ENCODE peak calls at places on chromosomes 13 and 19, in six cellular contexts. One of them, this sample, is unnamed.

GRCh38 chr19:1070931-1071791 is 4.2 kb downstream of the ARHGAP45 start:
- DNase-seq in fibroblast of pulmonary artery: no peak
- DNase-seq in EH: no peak
- DNase-seq in foreskin fibroblast: no peak
- DNase-seq in HuH-7: no peak
- DNase-seq in AG08395: peak
- DNase-seq in this sample: no peak

GRCh38 chr19:19594371-19594770 is 24.1 kb downstream of the PBX4 start:
- DNase-seq in AG08395: no peak
- DNase-seq in fibroblast of pulmonary artery: no peak
- DNase-seq in EH: no peak
- DNase-seq in HuH-7: no peak
- DNase-seq in foreskin fibroblast: peak
- DNase-seq in this sample: no peak

GRCh38 chr13:51845574-51846318 is 769 bp upstream of the TMEM272 start:
- DNase-seq in EH: no peak
- DNase-seq in AG08395: no peak
- DNase-seq in HuH-7: no peak
- DNase-seq in fibroblast of pulmonary artery: no peak
- DNase-seq in foreskin fibroblast: no peak
- DNase-seq in this sample: no peak

GRCh38 chr19:6217752-6218403 is 61.9 kb downstream of the MLLT1 start:
- DNase-seq in fibroblast of pulmonary artery: no peak
- DNase-seq in EH: no peak
- DNase-seq in foreskin fibroblast: no peak
- DNase-seq in AG08395: no peak
- DNase-seq in HuH-7: no peak
- DNase-seq in this sample: no peak

GRCh38 chr19:14758816-14759215 is 19.5 kb downstream of the ADGRE2 start:
- DNase-seq in EH: no peak
- DNase-seq in HuH-7: no peak
- DNase-seq in AG08395: no peak
- DNase-seq in fibroblast of pulmonary artery: no peak
- DNase-seq in foreskin fibroblast: no peak
- DNase-seq in this sample: no peak

GRCh38 chr13:99956473-99957349 is 14.9 kb downstream of the ZIC5 start:
- DNase-seq in AG08395: no peak
- DNase-seq in HuH-7: no peak
- DNase-seq in foreskin fibroblast: peak
- DNase-seq in EH: no peak
- DNase-seq in fibroblast of pulmonary artery: no peak
- DNase-seq in this sample: no peak

GRCh38 chr19:11649941-11650340 is 52.7 kb downstream of the ZNF627 start:
- DNase-seq in HuH-7: no peak
- DNase-seq in EH: peak
- DNase-seq in AG08395: no peak
- DNase-seq in foreskin fibroblast: peak
- DNase-seq in fibroblast of pulmonary artery: no peak
- DNase-seq in this sample: no peak

GRCh38 chr13:24630851-24631341 is 49.3 kb upstream of the ATP12A start:
- DNase-seq in AG08395: no peak
- DNase-seq in HuH-7: no peak
- DNase-seq in fibroblast of pulmonary artery: peak
- DNase-seq in foreskin fibroblast: no peak
- DNase-seq in EH: peak
- DNase-seq in this sample: no peak

GRCh38 chr13:99151516-99151915 is 49.1 kb upstream of the UBAC2 start:
- DNase-seq in AG08395: peak
- DNase-seq in HuH-7: no peak
- DNase-seq in fibroblast of pulmonary artery: peak
- DNase-seq in EH: peak
- DNase-seq in foreskin fibroblast: peak
- DNase-seq in this sample: no peak

GRCh38 chr13:84439108-84439507 is 556.8 kb upstream of the SLITRK1 start:
- DNase-seq in fibroblast of pulmonary artery: peak
- DNase-seq in HuH-7: no peak
- DNase-seq in EH: peak
- DNase-seq in AG08395: no peak
- DNase-seq in foreskin fibroblast: peak
- DNase-seq in this sample: no peak

GRCh38 chr19:29634731-29635130 is 28.6 kb downstream of the POP4 start:
- DNase-seq in AG08395: no peak
- DNase-seq in foreskin fibroblast: no peak
- DNase-seq in EH: no peak
- DNase-seq in fibroblast of pulmonary artery: no peak
- DNase-seq in HuH-7: no peak
- DNase-seq in this sample: no peak

GRCh38 chr19:2477141-2477710 is 1.3 kb downstream of the GADD45B start:
- DNase-seq in fibroblast of pulmonary artery: no peak
- DNase-seq in EH: peak
- DNase-seq in AG08395: no peak
- DNase-seq in foreskin fibroblast: peak
- DNase-seq in HuH-7: no peak
- DNase-seq in this sample: no peak

GRCh38 chr13:41054212-41054877 is 7.0 kb upstream of the WBP4 start:
- DNase-seq in foreskin fibroblast: peak
- DNase-seq in HuH-7: no peak
- DNase-seq in EH: peak
- DNase-seq in AG08395: peak
- DNase-seq in fibroblast of pulmonary artery: peak
- DNase-seq in this sample: peak

GRCh38 chr13:112783946-112784500 is 94.2 kb downstream of the ATP11A start:
- DNase-seq in EH: no peak
- DNase-seq in foreskin fibroblast: no peak
- DNase-seq in HuH-7: no peak
- DNase-seq in fibroblast of pulmonary artery: no peak
- DNase-seq in AG08395: no peak
- DNase-seq in this sample: no peak

GRCh38 chr13:64154514-64154913 is 2738.9 kb upstream of the PCDH20 start:
- DNase-seq in AG08395: no peak
- DNase-seq in EH: peak
- DNase-seq in HuH-7: no peak
- DNase-seq in foreskin fibroblast: peak
- DNase-seq in fibroblast of pulmonary artery: peak
- DNase-seq in this sample: no peak

GRCh38 chr19:55460670-55461258 is 678 bp downstream of the ISOC2 start:
- DNase-seq in AG08395: peak
- DNase-seq in foreskin fibroblast: peak
- DNase-seq in HuH-7: peak
- DNase-seq in fibroblast of pulmonary artery: peak
- DNase-seq in EH: peak
- DNase-seq in this sample: no peak

GRCh38 chr19:5595745-5596144 is 26.8 kb downstream of the SAFB2 start:
- DNase-seq in fibroblast of pulmonary artery: no peak
- DNase-seq in foreskin fibroblast: no peak
- DNase-seq in AG08395: no peak
- DNase-seq in HuH-7: no peak
- DNase-seq in EH: no peak
- DNase-seq in this sample: no peak

GRCh38 chr13:83765796-83766195 is 116.5 kb downstream of the SLITRK1 start:
- DNase-seq in EH: no peak
- DNase-seq in foreskin fibroblast: no peak
- DNase-seq in HuH-7: no peak
- DNase-seq in fibroblast of pulmonary artery: no peak
- DNase-seq in AG08395: no peak
- DNase-seq in this sample: no peak

GRCh38 chr13:68850160-68850559 is 1257.5 kb upstream of the ATXN8OS start:
- DNase-seq in fibroblast of pulmonary artery: no peak
- DNase-seq in EH: no peak
- DNase-seq in AG08395: no peak
- DNase-seq in HuH-7: no peak
- DNase-seq in foreskin fibroblast: no peak
- DNase-seq in this sample: no peak

GRCh38 chr13:73273737-73274136 is 214.9 kb downstream of the KLF5 start:
- DNase-seq in EH: peak
- DNase-seq in AG08395: peak
- DNase-seq in fibroblast of pulmonary artery: peak
- DNase-seq in HuH-7: no peak
- DNase-seq in foreskin fibroblast: peak
- DNase-seq in this sample: no peak

GRCh38 chr13:33487575-33488243 is 202.2 kb upstream of the STARD13 start:
- DNase-seq in foreskin fibroblast: peak
- DNase-seq in fibroblast of pulmonary artery: peak
- DNase-seq in EH: peak
- DNase-seq in HuH-7: peak
- DNase-seq in AG08395: peak
- DNase-seq in this sample: peak

GRCh38 chr19:39814595-39814994 is 19.4 kb downstream of the DYRK1B start:
- DNase-seq in HuH-7: no peak
- DNase-seq in EH: peak
- DNase-seq in AG08395: no peak
- DNase-seq in fibroblast of pulmonary artery: no peak
- DNase-seq in foreskin fibroblast: no peak
- DNase-seq in this sample: no peak

GRCh38 chr19:32675720-32676185 is at the start of gene RGS9BP:
- DNase-seq in AG08395: peak
- DNase-seq in HuH-7: peak
- DNase-seq in foreskin fibroblast: peak
- DNase-seq in EH: peak
- DNase-seq in fibroblast of pulmonary artery: peak
- DNase-seq in this sample: no peak

GRCh38 chr13:73910733-73911132 is 223.5 kb downstream of the KLF12 start:
- DNase-seq in foreskin fibroblast: no peak
- DNase-seq in EH: no peak
- DNase-seq in fibroblast of pulmonary artery: no peak
- DNase-seq in AG08395: no peak
- DNase-seq in HuH-7: no peak
- DNase-seq in this sample: no peak

GRCh38 chr13:109610517-109610916 is 175.9 kb downstream of the IRS2 start:
- DNase-seq in fibroblast of pulmonary artery: peak
- DNase-seq in AG08395: no peak
- DNase-seq in EH: peak
- DNase-seq in HuH-7: no peak
- DNase-seq in foreskin fibroblast: no peak
- DNase-seq in this sample: no peak

GRCh38 chr19:40803857-40804782 is 5.1 kb downstream of the EGLN2 start:
- DNase-seq in fibroblast of pulmonary artery: no peak
- DNase-seq in AG08395: no peak
- DNase-seq in EH: no peak
- DNase-seq in foreskin fibroblast: no peak
- DNase-seq in HuH-7: no peak
- DNase-seq in this sample: peak

GRCh38 chr19:996051-996838 is 4.0 kb upstream of the GRIN3B start:
- DNase-seq in EH: peak
- DNase-seq in HuH-7: no peak
- DNase-seq in fibroblast of pulmonary artery: peak
- DNase-seq in AG08395: peak
- DNase-seq in foreskin fibroblast: peak
- DNase-seq in this sample: no peak

GRCh38 chr13:41075034-41075433 is 13.7 kb downstream of the WBP4 start:
- DNase-seq in AG08395: peak
- DNase-seq in fibroblast of pulmonary artery: peak
- DNase-seq in EH: peak
- DNase-seq in HuH-7: no peak
- DNase-seq in foreskin fibroblast: peak
- DNase-seq in this sample: no peak

GRCh38 chr19:16497042-16497441 is 848 bp downstream of the C19orf44 start:
- DNase-seq in foreskin fibroblast: no peak
- DNase-seq in AG08395: no peak
- DNase-seq in HuH-7: no peak
- DNase-seq in EH: peak
- DNase-seq in fibroblast of pulmonary artery: no peak
- DNase-seq in this sample: no peak